ENCODE peak calls at places on chromosomes 5 and 9, in five cellular contexts. K is midbrain; X is naive thymus-derived CD8-positive, alpha-beta T cell; Y is kidney glomerular epithelial cell; G is stimulated activated CD8-positive, alpha-beta memory T cell treated with anti-CD3 and anti-CD28 coated beads, Interleukin-12 subunit alpha, Interleukin-12 subunit beta, amount 100 ng/mL, for 1 hour. E is an unnamed sample.
A peak's percentile ranks its signal among the peaks of the same experiment; 100 is the strongest.

GRCh38 chr9:68751556-68751955 is 46.5 kb downstream of the PIP5K1B start:
- DNase-seq in K (no peak), X (no peak), Y (no peak), G (no peak), E (no peak)

GRCh38 chr5:147567917-147568598 is 58.2 kb upstream of the DPYSL3 start:
- DNase-seq in K (no peak), X (no peak), Y (peak; percentile 83), G (no peak), E (no peak)

GRCh38 chr9:92952861-92953620 is 5.7 kb downstream of the FGD3 start:
- DNase-seq in K (no peak), X (no peak), Y (no peak), G (no peak), E (no peak)

GRCh38 chr5:60844429-60844890 is 391 bp upstream of the ELOVL7 start:
- DNase-seq in K (peak; percentile 45), X (no peak), Y (no peak), G (no peak), E (no peak)

GRCh38 chr5:15601274-15601673 is 101.3 kb downstream of the FBXL7 start:
- DNase-seq in K (no peak), X (no peak), Y (no peak), G (no peak), E (no peak)

GRCh38 chr5:151952233-151952632 is 27.6 kb upstream of the GLRA1 start:
- DNase-seq in K (no peak), X (no peak), Y (peak; percentile 60), G (no peak), E (no peak)

GRCh38 chr5:10648806-10649517 is 85.1 kb downstream of the ANKRD33B start:
- DNase-seq in K (no peak), X (no peak), Y (no peak), G (no peak), E (no peak)

GRCh38 chr5:172648755-172649154 is 7.7 kb downstream of the NEURL1B start:
- DNase-seq in K (no peak), X (no peak), Y (no peak), G (no peak), E (no peak)

GRCh38 chr9:108761530-108762347 is 94.0 kb downstream of the ACTL7B start:
- DNase-seq in K (peak; percentile 81), X (no peak), Y (no peak), G (no peak), E (peak; percentile 64)

GRCh38 chr9:132808645-132809044 is 69.4 kb downstream of the AK8 start:
- DNase-seq in K (no peak), X (no peak), Y (no peak), G (no peak), E (no peak)

E was measured in body of pancreas.